ENCODE peak calls at places on chromosomes 1 and 21, in eight cellular contexts. I is M059J, A is H54, G is tibial nerve, U is pancreas, B is testis, M is AG08396, X is left colon. H is an unnamed sample.
A peak's percentile ranks its signal among the peaks of the same experiment; 100 is the strongest.

GRCh38 chr1:82124987-82125638 is 324.4 kb downstream of the ADGRL2 start:
- DNase-seq in U (no peak), X (no peak), M (no peak), A (no peak), G (no peak), B (no peak), I (peak; percentile 3), H (no peak)

GRCh38 chr1:229882621-229883020 is 184.4 kb upstream of the GALNT2 start:
- DNase-seq in X (no peak), G (no peak), M (no peak), A (no peak), U (no peak), B (no peak), I (no peak), H (no peak)

GRCh38 chr1:204503122-204503912 is 8.7 kb upstream of the PIK3C2B start:
- DNase-seq in X (no peak), I (peak; percentile 72), A (peak; percentile 27), G (no peak), U (no peak), M (peak; percentile 43), B (no peak), H (no peak)

GRCh38 chr1:213868482-213868881 is 119.3 kb upstream of the PROX1 start:
- DNase-seq in I (no peak), M (no peak), X (no peak), A (no peak), B (no peak), U (no peak), G (no peak), H (no peak)

GRCh38 chr1:196381544-196381943 is 226.7 kb downstream of the KCNT2 start:
- DNase-seq in I (no peak), A (no peak), U (no peak), B (no peak), X (no peak), G (no peak), M (no peak), H (no peak)

GRCh38 chr1:12615166-12615915 is 2.7 kb downstream of the DHRS3 start:
- DNase-seq in U (no peak), B (no peak), M (no peak), A (no peak), I (peak; percentile 32), G (no peak), X (no peak), H (no peak)

GRCh38 chr1:56836359-56836758 is 17.2 kb upstream of the FYB2 start:
- DNase-seq in I (no peak), U (no peak), M (no peak), A (no peak), B (no peak), G (no peak), X (no peak), H (no peak)

GRCh38 chr1:86018311-86018923 is 138.2 kb downstream of the COL24A1 start:
- DNase-seq in A (peak; percentile 3), M (peak; percentile 17), G (no peak), X (peak; percentile 7), I (peak; percentile 43), B (peak; percentile 30), U (no peak), H (peak; percentile 1)

GRCh38 chr1:83917961-83918360 is 81.0 kb downstream of the TTLL7 start:
- DNase-seq in A (no peak), I (no peak), M (no peak), G (no peak), X (no peak), B (no peak), U (no peak), H (no peak)

GRCh38 chr1:36968730-36969129 is 65.6 kb downstream of the GRIK3 start:
- DNase-seq in M (no peak), X (no peak), I (no peak), G (no peak), B (no peak), U (no peak), A (no peak), H (no peak)

GRCh38 chr21:28375708-28376385 is 616.8 kb downstream of the LTN1 start:
- DNase-seq in G (no peak), A (no peak), X (no peak), B (no peak), U (no peak), I (no peak), M (no peak), H (no peak)

GRCh38 chr1:94599090-94599813 is 57.7 kb upstream of the F3 start:
- DNase-seq in M (no peak), U (no peak), G (no peak), X (no peak), I (peak; percentile 59), B (peak; percentile 84), A (no peak), H (no peak)

GRCh38 chr1:32686387-32686786 is 16.2 kb downstream of the SYNC start:
- DNase-seq in M (no peak), G (no peak), U (no peak), I (no peak), X (no peak), B (no peak), A (no peak), H (no peak)